ENCODE peak calls at places on chromosomes 6 and 20, in ten cellular contexts. N is mucosa of descending colon, K is GM13977, X is left ventricle myocardium inferior, W is mammary epithelial cell, I is left lung, A is fibroblast of villous mesenchyme, M is AG09309, L is HFFc6, S is choroid plexus epithelial cell. D is an unnamed sample.

GRCh38 chr6:125251516-125252229 is 50.1 kb downstream of the HDDC2 start:
- DNase-seq in N (no peak), K (no peak), X (no peak), W (no peak), I (no peak), A (no peak), M (no peak), L (no peak), S (peak), D (no peak)

GRCh38 chr6:20242397-20242796 is 30.1 kb upstream of the MBOAT1 start:
- DNase-seq in N (no peak), K (no peak), X (no peak), W (no peak), I (no peak), A (no peak), M (no peak), L (no peak), S (no peak), D (no peak)

GRCh38 chr20:32292548-32292947 is 15.1 kb downstream of the KIF3B start:
- DNase-seq in N (no peak), K (no peak), X (no peak), W (no peak), I (no peak), A (no peak), M (no peak), L (no peak), S (no peak), D (no peak)

GRCh38 chr6:159746759-159747158 is 15.1 kb upstream of the ACAT2 start:
- DNase-seq in N (no peak), K (no peak), X (no peak), W (no peak), I (no peak), A (no peak), M (no peak), L (no peak), S (no peak), D (no peak)

GRCh38 chr6:135743476-135743875 is 108.0 kb upstream of the PDE7B start:
- DNase-seq in N (no peak), K (no peak), X (no peak), W (peak), I (no peak), A (no peak), M (no peak), L (no peak), S (no peak), D (no peak)

GRCh38 chr6:34143884-34144580 is 1.9 kb downstream of the GRM4 start:
- DNase-seq in N (peak), K (peak), X (no peak), W (no peak), I (no peak), A (no peak), M (no peak), L (no peak), S (no peak), D (peak)

GRCh38 chr6:168507297-168507696 is 66.3 kb downstream of the SMOC2 start:
- DNase-seq in N (no peak), K (no peak), X (no peak), W (no peak), I (no peak), A (no peak), M (no peak), L (no peak), S (no peak), D (no peak)

GRCh38 chr6:134026597-134026996 is 25.8 kb downstream of the SLC2A12 start:
- DNase-seq in N (no peak), K (no peak), X (no peak), W (peak), I (no peak), A (peak), M (no peak), L (no peak), S (peak), D (no peak)

GRCh38 chr6:127173541-127173940 is 55.1 kb downstream of the RSPO3 start:
- DNase-seq in N (no peak), K (no peak), X (no peak), W (no peak), I (no peak), A (no peak), M (no peak), L (no peak), S (peak), D (no peak)

GRCh38 chr20:1629321-1629720 is 9.5 kb upstream of the SIRPB1 start:
- DNase-seq in N (no peak), K (no peak), X (no peak), W (no peak), I (no peak), A (no peak), M (no peak), L (no peak), S (no peak), D (no peak)

GRCh38 chr6:14763139-14763538 is 482.7 kb upstream of the JARID2 start:
- DNase-seq in N (no peak), K (no peak), X (no peak), W (peak), I (no peak), A (peak), M (peak), L (peak), S (peak), D (no peak)

GRCh38 chr20:36932476-36933426 is 18.8 kb downstream of the SAMHD1 start:
- DNase-seq in N (no peak), K (no peak), X (no peak), W (no peak), I (no peak), A (peak), M (no peak), L (no peak), S (peak), D (no peak)

GRCh38 chr6:43511824-43512415 is 1.8 kb upstream of the LRRC73 start:
- DNase-seq in N (no peak), K (no peak), X (peak), W (no peak), I (no peak), A (no peak), M (no peak), L (no peak), S (no peak), D (no peak)

GRCh38 chr6:31901415-31901952 is 402 bp downstream of the ZBTB12 start:
- DNase-seq in N (peak), K (peak), X (peak), W (no peak), I (peak), A (peak), M (no peak), L (peak), S (peak), D (peak)

GRCh38 chr20:59632426-59633113 is 28.2 kb downstream of the PHACTR3 start:
- DNase-seq in N (no peak), K (no peak), X (no peak), W (no peak), I (no peak), A (no peak), M (no peak), L (no peak), S (no peak), D (no peak)

GRCh38 chr6:39208233-39208720 is 21.0 kb downstream of the KCNK5 start:
- DNase-seq in N (no peak), K (no peak), X (no peak), W (no peak), I (no peak), A (no peak), M (no peak), L (no peak), S (no peak), D (no peak)

GRCh38 chr6:53041356-53041755 is 23.8 kb upstream of the FBXO9 start:
- DNase-seq in N (no peak), K (no peak), X (no peak), W (no peak), I (no peak), A (no peak), M (no peak), L (peak), S (peak), D (no peak)

GRCh38 chr20:62675156-62675871 is 33.0 kb downstream of the SLCO4A1 start:
- DNase-seq in N (no peak), K (no peak), X (no peak), W (no peak), I (peak), A (no peak), M (no peak), L (peak), S (no peak), D (no peak)

GRCh38 chr20:16393297-16393696 is 180.0 kb downstream of the KIF16B start:
- DNase-seq in N (peak), K (no peak), X (no peak), W (no peak), I (no peak), A (no peak), M (no peak), L (no peak), S (no peak), D (no peak)

GRCh38 chr20:51966296-51966971 is 164.1 kb upstream of the SALL4 start:
- DNase-seq in N (peak), K (peak), X (no peak), W (peak), I (peak), A (peak), M (no peak), L (peak), S (peak), D (peak)
- TF ChIP-seq CTCF in N (no peak), K (peak), X (peak), W (peak), I (peak), A (peak), M (peak), L (peak), S (peak), D (peak)

DNA sequence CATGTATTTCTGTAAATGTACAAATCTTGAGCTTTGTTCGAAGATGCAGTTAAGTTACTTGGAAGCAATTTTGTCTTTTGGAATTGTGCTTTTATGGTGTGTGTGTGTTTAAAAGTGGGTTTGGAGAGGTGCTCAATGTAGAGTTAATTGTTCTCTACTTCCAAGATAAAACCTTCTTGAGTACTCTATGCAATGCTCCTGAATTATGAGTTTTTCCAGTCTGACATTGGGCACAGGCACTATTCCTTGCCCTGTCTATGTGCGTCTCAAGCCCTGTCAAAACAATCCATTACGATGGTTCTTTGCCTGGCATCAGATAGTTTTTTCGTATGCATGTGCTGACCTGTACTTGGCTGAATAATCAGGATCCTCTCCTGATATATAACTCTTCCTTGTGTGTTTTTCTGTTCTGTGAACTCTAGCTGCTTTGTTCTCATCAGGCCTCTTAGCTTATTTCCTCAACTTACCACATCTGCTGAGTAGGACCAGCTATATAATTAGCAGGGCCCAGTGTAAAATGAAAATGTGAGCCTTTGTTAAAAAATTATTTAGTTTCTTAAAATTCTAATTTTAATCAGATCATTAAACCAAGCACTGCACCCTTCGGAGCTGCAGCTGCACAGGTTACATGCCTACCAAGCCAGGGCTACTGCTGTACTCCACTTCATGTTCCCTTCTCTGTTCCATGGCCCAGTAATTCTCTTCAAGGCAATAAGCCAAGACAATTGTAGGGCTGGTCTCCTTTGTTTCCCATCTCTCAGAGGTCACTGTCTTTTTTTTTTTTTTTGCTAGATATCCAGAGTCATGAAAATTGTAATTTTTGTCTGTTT is 160.1 kb downstream of the ZFAND3 start:
- DNase-seq in N (no peak), K (no peak), X (no peak), W (peak), I (no peak), A (no peak), M (no peak), L (no peak), S (no peak), D (no peak)
- TF ChIP-seq CTCF in N (no peak), K (no peak), X (no peak), W (no peak), I (no peak), A (no peak), M (no peak), L (no peak), S (no peak), D (no peak)

DNA sequence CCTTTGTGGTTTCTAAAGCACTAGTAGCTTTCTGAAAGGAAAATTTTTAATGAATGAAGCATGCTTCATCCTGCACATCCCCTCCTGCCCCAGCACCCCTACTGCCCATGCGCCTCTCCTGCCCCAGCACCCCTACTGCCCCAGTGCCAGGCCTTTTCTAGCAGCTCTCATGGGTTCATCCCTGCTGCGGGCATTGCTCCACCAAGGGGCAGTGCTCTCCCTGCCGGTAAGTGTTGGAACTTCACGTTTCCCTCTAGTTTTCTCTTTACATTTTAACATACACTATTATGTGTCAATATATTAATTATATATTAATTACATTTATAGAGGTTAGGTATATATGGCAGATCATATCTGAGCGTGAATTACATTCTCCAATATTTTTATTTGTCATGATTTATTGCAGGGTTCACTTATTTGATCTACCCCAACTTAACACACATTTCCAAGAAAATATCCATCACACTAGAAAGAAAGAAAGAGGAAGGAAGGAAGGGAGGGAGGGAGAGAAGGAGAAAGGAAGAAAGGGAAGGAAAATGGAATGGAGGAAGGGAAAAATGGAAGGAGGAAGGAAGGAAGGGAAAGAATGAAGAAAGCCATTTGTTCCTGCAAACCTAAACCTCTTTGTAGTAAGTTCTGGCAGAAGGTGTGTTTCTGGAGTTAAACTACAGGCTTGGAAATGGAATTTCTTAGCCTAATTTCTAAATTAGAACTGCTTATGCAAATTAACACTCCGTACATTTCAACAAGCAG is 46.8 kb downstream of the CEP43 start:
- DNase-seq in N (no peak), K (no peak), X (no peak), W (no peak), I (no peak), A (no peak), M (no peak), L (no peak), S (no peak), D (no peak)
- TF ChIP-seq CTCF in N (no peak), K (no peak), X (peak), W (peak), I (no peak), A (peak), M (no peak), L (peak), S (peak), D (no peak)

GRCh38 chr20:50959543-50960126 is 1.0 kb downstream of the MOCS3 start:
- DNase-seq in N (no peak), K (no peak), X (no peak), W (no peak), I (no peak), A (no peak), M (no peak), L (no peak), S (no peak), D (no peak)

GRCh38 chr20:50958733-50959542 is at the start of gene MOCS3:
- DNase-seq in N (peak), K (peak), X (peak), W (no peak), I (peak), A (peak), M (peak), L (peak), S (peak), D (peak)

GRCh38 chr20:50953821-50954220 is 4.5 kb downstream of the DPM1 start:
- DNase-seq in N (no peak), K (no peak), X (no peak), W (peak), I (no peak), A (no peak), M (no peak), L (no peak), S (no peak), D (no peak)

GRCh38 chr20:50957276-50957675 is 1.1 kb downstream of the DPM1 start:
- DNase-seq in N (no peak), K (no peak), X (no peak), W (no peak), I (no peak), A (peak), M (no peak), L (no peak), S (peak), D (no peak)

GRCh38 chr20:50957798-50958732 is at the start of gene DPM1:
- DNase-seq in N (peak), K (peak), X (peak), W (peak), I (peak), A (peak), M (no peak), L (peak), S (peak), D (peak)
- TF ChIP-seq CTCF in N (no peak), K (no peak), X (no peak), W (no peak), I (no peak), A (no peak), M (no peak), L (no peak), S (peak), D (no peak)